ENCODE peak calls at places on chromosomes 11 and 22, in seven cellular contexts. U, C, I, T, Q, Z and V are unnamed samples. For H3K27me3, the result is how much of the 10 kb centered on the place peaks cover.

GRCh38 chr22:50293441-50294318 is 13.8 kb downstream of the PLXNB2 start:
- DNase-seq in C (no peak), I (peak), T (peak), Q (no peak), Z (no peak), U (peak), V (no peak)

GRCh38 chr11:132658004-132658403 is 874.3 kb downstream of the OPCML start:
- DNase-seq in C (no peak), Q (no peak), I (no peak), T (no peak), Z (no peak), U (no peak), V (no peak)

GRCh38 chr22:17359501-17359900 is 9.8 kb upstream of the CECR2 start:
- DNase-seq in C (no peak), T (no peak), U (no peak), Z (no peak), I (no peak), Q (no peak), V (no peak)

GRCh38 chr11:122276221-122276620 is 160.2 kb upstream of the BLID start:
- DNase-seq in T (no peak), C (no peak), Q (no peak), I (no peak), U (no peak), Z (no peak), V (no peak)

GRCh38 chr11:8229299-8230177 is 34.1 kb downstream of the LMO1 start:
- DNase-seq in Z (no peak), T (peak), Q (no peak), C (no peak), I (peak), U (peak), V (no peak)

GRCh38 chr11:14973621-14974020 is 1.5 kb upstream of the CALCA start:
- DNase-seq in Q (no peak), Z (no peak), I (no peak), C (no peak), U (no peak), T (no peak), V (peak)

GRCh38 chr11:117143390-117143789 is 697 bp upstream of the PAFAH1B2 start:
- DNase-seq in Q (no peak), C (no peak), Z (no peak), T (peak), U (peak), I (peak), V (no peak)

GRCh38 chr11:1410366-1411291 is 20.9 kb downstream of the BRSK2 start:
- DNase-seq in Q (no peak), Z (no peak), C (no peak), T (no peak), U (no peak), I (no peak), V (no peak)

GRCh38 chr11:93622043-93622442 is 39.4 kb upstream of the CEP295 start:
- DNase-seq in U (no peak), I (peak), Z (no peak), T (no peak), Q (no peak), C (no peak), V (no peak)

GRCh38 chr22:38350444-38351359 is 33.5 kb upstream of the CSNK1E start:
- DNase-seq in Q (no peak), C (no peak), U (no peak), T (no peak), I (no peak), Z (no peak), V (no peak)

GRCh38 chr11:16989554-16989953 is 24.7 kb downstream of the PLEKHA7 start:
- DNase-seq in U (no peak), Q (no peak), T (no peak), Z (no peak), I (peak), C (no peak), V (no peak)

GRCh38 chr22:47343611-47344010 is 581.2 kb downstream of the TBC1D22A start:
- DNase-seq in T (no peak), I (no peak), C (no peak), Z (no peak), Q (no peak), U (no peak), V (no peak)

GRCh38 chr11:2466869-2467694 is 22.3 kb downstream of the KCNQ1 start:
- DNase-seq in U (no peak), I (peak), Z (no peak), Q (no peak), T (no peak), C (no peak), V (peak)

GRCh38 chr22:45503071-45503815 is 560 bp downstream of the FBLN1 start:
- DNase-seq in T (no peak), I (no peak), U (no peak), Z (no peak), Q (no peak), C (no peak), V (no peak)

GRCh38 chr11:66857927-66858185 is 992 bp downstream of the LRFN4 start:
- DNase-seq in C (no peak), Q (no peak), U (no peak), Z (no peak), T (no peak), I (no peak), V (no peak)

GRCh38 chr22:49512471-49512870 is 315.2 kb downstream of the BRD1 start:
- DNase-seq in Q (no peak), Z (no peak), C (no peak), U (no peak), I (no peak), T (no peak), V (no peak)

GRCh38 chr11:70541176-70541575 is 142.8 kb downstream of the CTTN start:
- DNase-seq in C (no peak), Z (no peak), U (no peak), Q (no peak), T (no peak), I (no peak), V (no peak)

GRCh38 chr22:23790819-23791736 is 4.3 kb downstream of the SMARCB1 start:
- DNase-seq in Z (no peak), Q (no peak), T (peak), C (peak), U (peak), I (no peak), V (no peak)

GRCh38 chr22:30680998-30681770 is 13.5 kb upstream of the OSBP2 start:
- DNase-seq in I (no peak), U (no peak), C (no peak), Z (no peak), T (no peak), Q (no peak), V (no peak)

GRCh38 chr11:42338056-42338455 is 878.6 kb upstream of the LRRC4C start:
- DNase-seq in C (no peak), I (no peak), Q (no peak), T (no peak), U (no peak), Z (no peak), V (no peak)

GRCh38 chr22:48318173-48318572 is 1509.5 kb downstream of the BRD1 start:
- DNase-seq in T (no peak), Z (no peak), Q (no peak), U (no peak), I (no peak), C (no peak), V (no peak)

GRCh38 chr11:68962527-68963250 is 18.1 kb downstream of the MRGPRD start:
- DNase-seq in U (no peak), Z (no peak), C (no peak), Q (no peak), T (no peak), I (no peak), V (peak)

GRCh38 chr11:68961245-68961644 is 19.5 kb downstream of the MRGPRD start:
- DNase-seq in C (no peak), Z (no peak), Q (no peak), T (no peak), I (no peak), U (no peak), V (no peak)

GRCh38 chr11:68965901-68966868 is 14.6 kb downstream of the MRGPRD start:
- DNase-seq in Z (no peak), Q (no peak), C (no peak), I (no peak), U (peak), T (no peak), V (no peak)

GRCh38 chr11:68960299-68961071 is 20.3 kb downstream of the MRGPRD start:
- DNase-seq in T (no peak), U (no peak), Z (no peak), Q (no peak), I (no peak), C (no peak), V (no peak)

GRCh38 chr11:68963779-68964178 is 17.0 kb downstream of the MRGPRD start:
- DNase-seq in Z (no peak), C (no peak), I (no peak), T (no peak), Q (no peak), U (no peak), V (no peak)
- H3K27me3 ChIP-seq in Z (under half), C (under half), I (under half), T (under half), Q (under half), U (under half), V (under half)

DNA sequence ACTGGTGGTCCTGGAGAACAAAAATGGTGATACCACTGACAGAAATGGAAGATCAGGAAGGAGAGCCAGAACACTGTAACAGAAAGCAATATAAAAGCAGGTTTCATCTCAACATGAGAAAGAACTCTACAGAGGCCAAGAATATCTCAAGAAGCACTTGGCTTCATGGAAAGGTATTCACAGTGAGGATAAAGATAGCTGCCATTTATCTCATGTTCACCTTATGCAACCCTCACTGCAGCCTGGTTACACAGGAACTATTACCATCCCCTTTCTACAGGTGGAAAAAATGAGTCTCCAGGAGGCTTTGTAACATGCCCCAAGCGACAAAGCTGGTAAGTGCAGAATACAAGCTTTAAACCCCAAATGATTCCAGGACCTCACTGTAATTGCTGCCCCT is 606.1 kb upstream of the CADM1 start:
- DNase-seq in C (no peak), U (no peak), Z (no peak), I (no peak), Q (no peak), T (no peak), V (no peak)
- H3K27me3 ChIP-seq in C (under half), U (under half), Z (under half), I (under half), Q (under half), T (under half), V (under half)

GRCh38 chr22:25816522-25817059 is 74.6 kb downstream of the MYO18B start:
- DNase-seq in U (no peak), T (no peak), Z (no peak), I (no peak), C (no peak), Q (no peak), V (no peak)

GRCh38 chr22:25817092-25817943 is 75.3 kb downstream of the MYO18B start:
- DNase-seq in U (no peak), C (no peak), Z (no peak), Q (no peak), I (no peak), T (no peak), V (no peak)

GRCh38 chr22:25815561-25815960 is 73.6 kb downstream of the MYO18B start:
- DNase-seq in C (no peak), U (no peak), I (no peak), Z (no peak), Q (no peak), T (no peak), V (no peak)

GRCh38 chr22:25822344-25822743 is 80.4 kb downstream of the MYO18B start:
- DNase-seq in C (no peak), U (no peak), Z (no peak), T (no peak), I (no peak), Q (no peak), V (no peak)

DNA sequence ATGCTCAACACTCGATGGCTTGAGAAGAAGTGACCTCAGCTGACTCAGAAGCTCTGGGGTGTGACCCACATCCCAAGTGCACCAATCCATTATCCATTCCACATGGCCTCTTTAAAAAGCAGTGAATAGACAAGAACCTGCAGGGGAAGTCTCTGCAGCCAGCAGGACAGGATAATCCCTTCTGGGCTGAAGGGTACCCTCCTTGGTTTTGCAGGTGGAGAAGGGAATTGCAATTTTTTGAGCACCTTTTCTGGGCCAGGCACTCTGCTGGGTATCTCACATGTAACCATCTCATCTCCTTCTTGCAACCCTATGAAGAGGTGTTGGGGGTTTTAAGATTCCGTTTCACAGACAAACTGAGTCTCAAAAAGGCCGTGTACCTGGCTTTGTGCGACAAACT is 76.6 kb downstream of the MYO18B start:
- DNase-seq in C (no peak), I (no peak), U (no peak), Z (no peak), Q (no peak), T (no peak), V (no peak)
- H3K27me3 ChIP-seq in C (under half), I (under half), U (under half), Z (under half), Q (under half), T (under half), V (under half)

GRCh38 chr11:63572026-63572688 is 9.0 kb upstream of the PLAAT2 start:
- DNase-seq in I (no peak), Z (no peak), Q (no peak), U (no peak), C (no peak), T (no peak), V (no peak)
- H3K27me3 ChIP-seq in I (under half), Z (under half), Q (under half), U (under half), C (under half), T (under half), V (under half)

GRCh38 chr22:43542681-43543521 is 131.1 kb downstream of the MPPED1 start:
- DNase-seq in T (no peak), C (no peak), I (no peak), Z (no peak), U (no peak), Q (no peak), V (no peak)

GRCh38 chr22:43546186-43546585 is 134.4 kb downstream of the MPPED1 start:
- DNase-seq in I (no peak), U (no peak), Z (no peak), T (no peak), C (no peak), Q (no peak), V (no peak)

GRCh38 chr22:43541462-43542407 is 129.9 kb downstream of the MPPED1 start:
- DNase-seq in U (no peak), T (no peak), C (no peak), I (no peak), Z (no peak), Q (no peak), V (no peak)

GRCh38 chr22:43543522-43544281 is 131.9 kb downstream of the MPPED1 start:
- DNase-seq in T (no peak), Z (no peak), U (no peak), Q (no peak), I (no peak), C (no peak), V (no peak)

DNA sequence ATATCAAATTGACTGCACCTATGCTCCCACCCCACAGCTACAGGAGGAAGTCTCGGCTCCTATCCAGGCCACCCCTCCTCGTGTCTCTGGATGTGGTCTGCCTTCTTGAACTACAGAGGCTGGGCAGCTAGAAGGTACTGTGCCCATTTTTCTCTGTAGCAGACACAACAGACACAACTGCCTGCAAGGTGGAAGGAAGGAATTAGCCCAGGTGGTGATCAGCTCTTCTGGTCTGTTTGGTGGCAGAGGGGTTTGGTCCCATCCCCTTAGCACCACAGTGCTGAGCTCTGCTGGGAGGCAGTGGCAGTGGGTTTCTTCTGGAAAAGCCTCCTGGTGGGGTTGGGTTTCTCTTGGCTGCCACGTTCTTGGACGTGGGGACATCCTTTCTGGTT is 132.5 kb downstream of the MPPED1 start:
- DNase-seq in Q (no peak), U (no peak), Z (no peak), C (no peak), T (no peak), I (no peak), V (no peak)
- H3K27me3 ChIP-seq in Q (under half), U (under half), Z (under half), C (under half), T (under half), I (under half), V (under half)

GRCh38 chr11:60515144-60515855 is at the start of gene MS4A13:
- DNase-seq in U (no peak), Q (no peak), I (no peak), Z (no peak), T (no peak), C (no peak), V (no peak)
- H3K27me3 ChIP-seq in U (under half), Q (under half), I (under half), Z (under half), T (under half), C (under half), V (under half)